ENCODE peak calls at places on chromosomes 11 and 22, in six cellular contexts. M is stomach, R is psoas muscle, S is epithelial cell of proximal tubule, Q is transverse colon, O is AG04450. W is an unnamed sample.

GRCh38 chr11:17538054-17538453 is 6.2 kb downstream of the USH1C start:
- DNase-seq in M (no peak), R (no peak), S (no peak), Q (no peak), O (no peak), W (no peak)

GRCh38 chr11:134578807-134579708 is 167.0 kb upstream of the B3GAT1 start:
- DNase-seq in M (no peak), R (no peak), S (no peak), Q (peak), O (no peak), W (no peak)

GRCh38 chr11:112004389-112004788 is 20.8 kb upstream of the DLAT start:
- DNase-seq in M (no peak), R (no peak), S (no peak), Q (no peak), O (no peak), W (no peak)

GRCh38 chr22:27492566-27493201 is 308.9 kb downstream of the MN1 start:
- DNase-seq in M (no peak), R (no peak), S (no peak), Q (no peak), O (no peak), W (no peak)

GRCh38 chr22:41603873-41604332 is 14.3 kb upstream of the PMM1 start:
- DNase-seq in M (no peak), R (no peak), S (no peak), Q (no peak), O (no peak), W (no peak)

GRCh38 chr11:67076202-67076601 is 19.6 kb downstream of the RHOD start:
- DNase-seq in M (no peak), R (no peak), S (no peak), Q (no peak), O (no peak), W (no peak)

GRCh38 chr11:46270707-46271106 is 6.8 kb upstream of the CREB3L1 start:
- DNase-seq in M (no peak), R (no peak), S (no peak), Q (no peak), O (no peak), W (no peak)

GRCh38 chr11:33064033-33064825 is 24.9 kb downstream of the TCP11L1 start:
- DNase-seq in M (no peak), R (no peak), S (no peak), Q (no peak), O (no peak), W (no peak)

GRCh38 chr11:19092850-19093249 is 24.1 kb upstream of the ZDHHC13 start:
- DNase-seq in M (no peak), R (no peak), S (no peak), Q (no peak), O (no peak), W (no peak)

GRCh38 chr11:35968386-35969088 is 24.7 kb downstream of the LDLRAD3 start:
- DNase-seq in M (no peak), R (no peak), S (no peak), Q (no peak), O (no peak), W (no peak)

GRCh38 chr22:20550851-20551744 is 43.7 kb downstream of the MED15 start:
- DNase-seq in M (no peak), R (peak), S (no peak), Q (no peak), O (no peak), W (no peak)

GRCh38 chr11:96643173-96643572 is 253.4 kb downstream of the JRKL start:
- DNase-seq in M (no peak), R (no peak), S (no peak), Q (no peak), O (no peak), W (no peak)

GRCh38 chr11:120136356-120136755 is 1.6 kb downstream of the TRIM29 start:
- DNase-seq in M (peak), R (no peak), S (no peak), Q (peak), O (no peak), W (no peak)

GRCh38 chr11:120183701-120184141 is 27.1 kb upstream of the OAF start:
- DNase-seq in M (peak), R (no peak), S (no peak), Q (no peak), O (no peak), W (no peak)

GRCh38 chr22:50009251-50009650 is 3.3 kb downstream of the IL17REL start:
- DNase-seq in M (no peak), R (no peak), S (no peak), Q (peak), O (no peak), W (no peak)

GRCh38 chr11:69662021-69662698 is 13.0 kb downstream of the LTO1 start:
- DNase-seq in M (no peak), R (peak), S (no peak), Q (no peak), O (no peak), W (no peak)
- TF ChIP-seq CTCF in M (no peak), R (no peak), S (peak), Q (no peak), O (peak), W (peak)

GRCh38 chr11:77094841-77095365 is 7.7 kb upstream of the OMP start:
- DNase-seq in M (no peak), R (no peak), S (no peak), Q (no peak), O (no peak), W (no peak)
- TF ChIP-seq CTCF in M (no peak), R (no peak), S (peak), Q (no peak), O (no peak), W (peak)

GRCh38 chr22:21624120-21624879 is 5.5 kb downstream of the YDJC start:
- DNase-seq in M (no peak), R (peak), S (no peak), Q (peak), O (no peak), W (no peak)
- TF ChIP-seq CTCF in M (peak), R (no peak), S (peak), Q (peak), O (peak), W (peak)

GRCh38 chr11:64340671-64341335 is 799 bp downstream of the CCDC88B start:
- DNase-seq in M (peak), R (no peak), S (no peak), Q (peak), O (no peak), W (no peak)
- TF ChIP-seq CTCF in M (no peak), R (no peak), S (no peak), Q (no peak), O (no peak), W (peak)

GRCh38 chr11:104531894-104532293 is 366.4 kb downstream of the CASP12 start:
- DNase-seq in M (no peak), R (no peak), S (no peak), Q (no peak), O (no peak), W (no peak)

GRCh38 chr11:104529916-104530315 is 366.0 kb upstream of the PDGFD start:
- DNase-seq in M (no peak), R (no peak), S (no peak), Q (no peak), O (no peak), W (no peak)

GRCh38 chr11:104534268-104534667 is 364.0 kb downstream of the CASP12 start:
- DNase-seq in M (no peak), R (no peak), S (no peak), Q (no peak), O (peak), W (peak)

GRCh38 chr11:104529213-104529612 is 365.3 kb upstream of the PDGFD start:
- DNase-seq in M (no peak), R (no peak), S (no peak), Q (no peak), O (no peak), W (no peak)

GRCh38 chr11:104531075-104531474 is 367.1 kb upstream of the PDGFD start:
- DNase-seq in M (no peak), R (no peak), S (no peak), Q (no peak), O (no peak), W (no peak)
- TF ChIP-seq CTCF in M (no peak), R (no peak), S (peak), Q (no peak), O (peak), W (peak)

GRCh38 chr22:36184433-36185035 is 17.1 kb downstream of the APOL4 start:
- DNase-seq in M (no peak), R (no peak), S (no peak), Q (no peak), O (no peak), W (no peak)

GRCh38 chr22:36182056-36182455 is 19.6 kb downstream of the APOL4 start:
- DNase-seq in M (no peak), R (no peak), S (no peak), Q (no peak), O (no peak), W (no peak)

GRCh38 chr22:36183446-36183845 is 18.2 kb downstream of the APOL4 start:
- DNase-seq in M (no peak), R (no peak), S (no peak), Q (no peak), O (no peak), W (no peak)

GRCh38 chr22:36182871-36183270 is 18.7 kb downstream of the APOL4 start:
- DNase-seq in M (no peak), R (no peak), S (no peak), Q (no peak), O (no peak), W (no peak)

DNA sequence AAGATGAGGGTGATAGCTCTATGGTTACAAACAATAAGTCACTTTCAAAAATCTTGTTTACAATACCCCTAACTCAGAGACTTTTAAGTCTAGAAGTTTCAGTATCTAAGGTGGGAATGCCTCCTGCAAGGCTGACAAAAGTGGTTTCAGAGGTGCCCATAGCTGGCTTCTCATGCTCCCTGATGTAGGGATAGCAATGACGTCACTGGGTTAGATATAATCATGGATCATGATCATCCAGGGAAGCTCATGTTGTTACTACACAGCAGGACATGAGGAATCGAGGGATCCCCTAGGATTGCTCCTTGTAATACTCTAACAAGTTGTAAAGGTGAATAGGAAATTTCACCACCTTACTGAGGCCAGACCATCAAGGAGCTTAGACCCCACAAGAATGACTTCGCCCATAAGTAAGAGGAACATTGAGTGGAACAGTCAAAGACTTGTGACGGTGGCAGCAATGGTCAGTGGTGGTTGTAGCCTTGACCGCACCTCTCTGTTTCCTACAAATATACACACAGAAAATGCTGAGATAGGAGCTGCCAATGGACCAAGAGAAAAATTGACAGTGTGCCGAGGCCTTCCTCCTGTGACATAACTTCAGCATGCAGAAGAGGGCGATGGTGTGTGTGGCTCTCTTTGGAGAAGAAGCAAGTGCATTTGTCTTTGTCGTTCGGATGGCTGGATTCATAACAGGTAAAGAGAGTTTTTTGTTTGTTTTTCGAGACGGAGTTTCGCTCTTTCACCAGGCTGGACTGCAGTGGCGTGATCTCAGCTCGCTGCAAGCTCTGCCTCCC is 15.6 kb downstream of the APOL4 start:
- DNase-seq in M (no peak), R (no peak), S (no peak), Q (no peak), O (no peak), W (no peak)
- TF ChIP-seq CTCF in M (no peak), R (no peak), S (no peak), Q (no peak), O (no peak), W (no peak)

DNA sequence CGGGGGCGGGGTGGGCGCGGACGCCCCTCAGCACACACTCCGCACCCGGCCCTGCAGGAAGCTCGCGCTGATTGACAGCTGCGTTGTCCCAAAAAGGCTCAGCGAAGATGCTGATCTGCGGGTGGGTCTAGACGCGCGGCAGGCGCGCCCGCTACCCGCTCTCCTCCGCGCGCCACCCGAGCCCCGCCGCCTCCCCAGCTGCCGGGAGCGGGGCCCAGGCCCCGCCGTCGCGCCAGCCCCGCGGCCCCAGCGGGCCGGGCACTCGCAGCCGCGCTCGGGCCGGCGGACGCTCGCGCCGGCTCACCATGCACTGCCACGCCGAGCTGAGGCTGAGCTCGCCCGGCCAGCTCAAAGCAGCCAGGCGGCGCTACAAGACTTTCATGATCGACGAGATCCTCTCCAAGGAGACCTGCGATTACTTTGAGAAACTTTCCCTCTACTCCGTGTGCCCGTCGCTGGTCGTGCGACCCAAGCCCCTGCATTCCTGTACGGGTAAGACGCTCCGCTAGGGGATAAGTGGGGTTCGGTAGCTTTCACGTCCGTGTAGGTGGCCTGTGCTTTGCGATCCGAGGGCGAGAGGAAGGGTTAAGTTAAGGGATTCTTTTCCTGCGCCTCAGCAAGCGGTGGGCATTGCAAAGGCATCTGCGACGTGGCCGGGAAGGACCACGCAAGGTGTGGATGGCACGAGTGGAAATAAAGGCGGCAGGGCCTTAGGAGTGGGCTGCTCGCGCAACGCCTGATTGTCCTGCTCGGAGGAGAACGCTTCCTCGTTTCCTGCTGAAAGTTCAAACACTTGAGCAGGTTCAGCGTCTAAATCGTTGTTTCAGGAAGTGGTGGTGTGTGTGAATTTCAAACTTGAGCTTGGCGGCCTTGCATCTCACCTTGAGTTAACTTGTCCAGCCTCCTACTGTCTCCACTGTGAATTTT is at the start of gene BARX2:
- DNase-seq in M (peak), R (no peak), S (no peak), Q (peak), O (peak), W (peak)
- TF ChIP-seq CTCF in M (peak), R (peak), S (peak), Q (peak), O (peak), W (peak)

W was measured in astrocyte of the cerebellum.